ENCODE peak calls at places on chromosomes 13 and 19, in ten cellular contexts. V, G, N, O, Q, W, M, I, U and T are unnamed samples.

GRCh38 chr13:53242015-53242414 is 213.4 kb downstream of the OLFM4 start:
- DNase-seq in V (no peak), G (no peak), N (no peak), O (no peak), Q (no peak), W (no peak), M (no peak), I (no peak), U (no peak), T (no peak)

GRCh38 chr13:22369090-22369489 is 698.2 kb downstream of the FGF9 start:
- DNase-seq in V (no peak), G (no peak), N (no peak), O (no peak), Q (no peak), W (no peak), M (no peak), I (no peak), U (no peak), T (no peak)

GRCh38 chr13:50326746-50327145 is 311.5 kb downstream of the KCNRG start:
- DNase-seq in V (no peak), G (no peak), N (no peak), O (no peak), Q (no peak), W (peak; percentile 5), M (no peak), I (no peak), U (no peak), T (no peak)

GRCh38 chr13:33185853-33186252 is 99.7 kb downstream of the STARD13 start:
- DNase-seq in V (no peak), G (no peak), N (peak; percentile 60), O (no peak), Q (no peak), W (no peak), M (no peak), I (no peak), U (no peak), T (no peak)

GRCh38 chr19:7788178-7788932 is 25.3 kb downstream of the CLEC4M start:
- DNase-seq in V (no peak), G (no peak), N (peak; percentile 23), O (no peak), Q (no peak), W (no peak), M (no peak), I (no peak), U (no peak), T (no peak)

GRCh38 chr19:17210296-17210695 is 4.9 kb upstream of the USE1 start:
- DNase-seq in V (no peak), G (no peak), N (no peak), O (no peak), Q (no peak), W (no peak), M (peak; percentile 7), I (no peak), U (no peak), T (no peak)

GRCh38 chr13:47119568-47120080 is 222.8 kb upstream of the HTR2A start:
- DNase-seq in V (no peak), G (no peak), N (no peak), O (no peak), Q (no peak), W (no peak), M (no peak), I (no peak), U (no peak), T (no peak)

GRCh38 chr13:42392706-42393572 is 121.0 kb downstream of the AKAP11 start:
- DNase-seq in V (no peak), G (no peak), N (no peak), O (no peak), Q (no peak), W (no peak), M (no peak), I (no peak), U (no peak), T (no peak)

GRCh38 chr13:36297259-36297599 is 385 bp downstream of the CCDC169 start:
- DNase-seq in V (no peak), G (no peak), N (no peak), O (no peak), Q (no peak), W (peak; percentile 15), M (no peak), I (no peak), U (no peak), T (no peak)

GRCh38 chr19:20247016-20247683 is 80.1 kb downstream of the ZNF486 start:
- DNase-seq in V (no peak), G (no peak), N (no peak), O (no peak), Q (peak; percentile 72), W (peak; percentile 5), M (peak; percentile 58), I (peak; percentile 48), U (no peak), T (no peak)

GRCh38 chr19:1038995-1039645 is 787 bp upstream of the ABCA7 start:
- DNase-seq in V (no peak), G (no peak), N (no peak), O (no peak), Q (no peak), W (no peak), M (no peak), I (no peak), U (no peak), T (no peak)

DNA sequence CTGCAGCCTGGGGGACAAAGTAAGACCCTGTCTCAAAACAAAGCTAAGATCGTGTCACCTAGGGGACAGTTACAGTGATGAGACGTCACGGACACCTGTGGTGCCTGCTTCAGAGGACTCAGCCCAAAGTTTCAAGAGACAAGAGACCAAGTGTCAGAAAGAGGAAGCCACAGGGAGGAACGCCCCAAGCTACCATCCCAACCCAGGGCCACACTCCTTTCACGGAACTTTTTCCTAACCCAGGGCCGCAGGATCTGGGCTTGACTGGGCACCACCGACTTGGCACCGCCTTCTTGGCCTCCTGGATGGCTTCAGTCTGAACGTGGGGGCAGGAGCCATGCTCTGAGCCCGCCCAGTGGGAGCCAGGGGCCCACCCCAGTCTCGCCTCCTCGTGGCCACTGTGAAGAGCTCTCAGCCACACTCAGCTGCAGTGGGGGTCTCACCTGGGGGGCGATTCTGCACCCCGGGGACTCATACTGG is 8.5 kb downstream of the MOB3A start:
- DNase-seq in V (no peak), G (no peak), N (no peak), O (no peak), Q (no peak), W (no peak), M (no peak), I (no peak), U (no peak), T (no peak)
- H3K4me3 ChIP-seq in V (peak overlapping the region; percentile 47), G (no peak overlapping the region), N (no peak overlapping the region), O (no peak overlapping the region), Q (no peak overlapping the region), W (no peak overlapping the region), M (no peak overlapping the region), I (no peak overlapping the region), U (no peak overlapping the region), T (no peak overlapping the region)

GRCh38 chr19:36225219-36225892 is 10.4 kb downstream of the ZNF146 start:
- DNase-seq in V (no peak), G (no peak), N (peak; percentile 72), O (no peak), Q (no peak), W (peak; percentile 26), M (no peak), I (no peak), U (no peak), T (no peak)

GRCh38 chr19:36221474-36221873 is 6.6 kb downstream of the ZNF146 start:
- DNase-seq in V (no peak), G (no peak), N (no peak), O (no peak), Q (no peak), W (no peak), M (no peak), I (no peak), U (no peak), T (no peak)

DNA sequence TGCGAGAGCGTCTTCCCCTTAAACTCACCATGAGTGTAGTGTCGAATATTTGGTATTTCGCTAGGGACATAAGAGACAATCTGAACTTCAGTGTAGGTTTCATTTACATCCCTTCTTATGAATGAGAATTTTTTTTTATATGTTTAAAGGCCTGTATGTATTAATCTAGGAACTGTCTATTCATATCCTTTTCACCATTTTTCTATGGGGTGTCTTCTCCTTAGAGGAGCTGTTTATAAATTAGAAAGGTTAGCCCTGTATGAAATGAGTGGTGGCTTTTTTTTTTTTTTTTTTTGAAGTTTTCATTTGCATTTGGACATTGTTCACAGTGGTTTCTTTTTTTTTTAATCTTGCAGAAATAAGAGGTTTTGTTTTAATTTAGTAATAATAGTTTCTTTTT is 7.6 kb downstream of the ZNF146 start:
- DNase-seq in V (no peak), G (no peak), N (no peak), O (no peak), Q (no peak), W (no peak), M (no peak), I (no peak), U (no peak), T (no peak)
- H3K27ac ChIP-seq in V (no peak overlapping the region), G (no peak overlapping the region), N (no peak overlapping the region), O (no peak overlapping the region), Q (no peak overlapping the region), W (no peak overlapping the region), M (no peak overlapping the region), I (no peak overlapping the region), U (no peak overlapping the region), T (no peak overlapping the region)

DNA sequence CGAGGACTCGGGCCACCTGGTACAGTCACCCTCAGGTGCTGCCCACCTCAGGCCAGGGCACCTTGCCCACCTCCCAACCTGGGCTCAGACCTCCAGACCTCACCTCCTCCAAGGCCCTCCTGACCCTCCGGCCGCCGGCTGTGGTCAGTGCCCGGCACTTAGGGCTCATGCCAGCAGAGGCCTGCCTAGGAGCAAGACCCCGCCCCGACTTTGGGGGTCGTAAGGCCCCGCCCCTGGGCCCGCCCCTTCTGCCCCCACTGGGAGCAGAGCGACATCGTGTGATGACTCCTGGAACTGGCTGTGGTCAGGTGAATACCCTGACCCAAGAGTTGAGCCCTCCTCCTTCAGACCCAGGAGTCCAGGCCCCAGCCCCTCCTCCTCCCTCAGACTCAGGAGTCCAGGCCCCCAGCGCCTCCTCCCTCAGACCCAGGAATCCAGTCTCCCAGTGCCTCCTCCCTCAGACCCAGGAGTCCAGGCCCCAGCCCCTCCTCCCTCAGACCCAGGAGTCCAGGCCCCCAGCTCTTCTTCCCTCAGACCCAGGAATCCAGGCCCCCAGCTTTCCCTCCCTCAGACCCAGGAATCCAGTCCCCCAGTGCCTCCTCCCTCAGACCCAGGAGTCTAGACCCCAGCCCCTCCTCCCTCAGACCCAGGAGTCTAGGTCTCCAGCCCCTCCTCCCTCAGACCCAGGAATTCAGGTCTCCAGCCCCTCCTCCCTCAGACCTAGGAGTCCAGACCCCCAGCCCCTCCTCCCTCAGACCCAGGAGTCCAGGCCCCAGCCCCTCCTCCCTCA is at the start of gene SBK2:
- DNase-seq in V (no peak), G (no peak), N (no peak), O (no peak), Q (no peak), W (no peak), M (no peak), I (no peak), U (no peak), T (no peak)
- H3K4me3 ChIP-seq in V (no peak within 1 kb of the TSS), G (no peak within 1 kb of the TSS), N (no peak within 1 kb of the TSS), O (no peak within 1 kb of the TSS), Q (no peak within 1 kb of the TSS), W (no peak within 1 kb of the TSS), M (no peak within 1 kb of the TSS), I (no peak within 1 kb of the TSS), U (no peak within 1 kb of the TSS), T (peak within 1 kb of the TSS; percentile 70)

DNA sequence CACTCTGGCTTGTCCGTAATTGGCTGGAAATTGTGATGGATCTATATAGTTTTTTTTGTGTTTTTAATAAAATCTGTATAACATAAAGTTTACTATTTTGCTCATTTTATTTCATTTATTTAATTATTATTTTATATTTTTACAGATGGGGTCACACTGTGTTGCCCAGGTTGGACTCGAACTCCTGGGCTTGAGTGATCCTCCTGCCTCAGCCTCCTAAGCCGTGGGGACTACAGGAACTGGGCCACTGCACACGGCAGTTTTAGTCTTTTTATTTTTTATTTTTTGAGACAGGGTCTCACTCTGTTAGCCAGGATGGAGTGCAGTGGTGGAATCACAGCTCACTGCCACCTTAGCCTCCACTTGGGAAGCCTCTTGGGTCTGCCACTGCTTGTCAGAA is 58.9 kb downstream of the PCCA start:
- DNase-seq in V (no peak), G (no peak), N (no peak), O (no peak), Q (no peak), W (no peak), M (no peak), I (no peak), U (no peak), T (no peak)
- H3K27ac ChIP-seq in V (no peak overlapping the region), G (no peak overlapping the region), N (no peak overlapping the region), O (no peak overlapping the region), Q (no peak overlapping the region), W (no peak overlapping the region), M (no peak overlapping the region), I (no peak overlapping the region), U (no peak overlapping the region), T (no peak overlapping the region)